ENCODE peak calls at places on chromosomes 1 and 21, in seven cellular contexts. T is effector CD8-positive, alpha-beta T cell; V is NCI-H1092; B is renal cortical epithelial cell; C is stimulated activated CD8-positive, alpha-beta memory T cell treated with anti-CD3 and anti-CD28 coated beads, Interleukin-7, amount 100 ng/mL, for 1 hour; H is germinal center; O is NCI-H1694. F is an unnamed sample.

GRCh38 chr1:185297986-185298385 is 19.1 kb downstream of the IVNS1ABP start:
- DNase-seq in O (no peak), C (no peak), H (no peak), B (no peak), T (no peak), V (no peak), F (no peak)

GRCh38 chr1:160108888-160109662 is 6.5 kb upstream of the ATP1A2 start:
- DNase-seq in O (peak; percentile 51), H (peak; percentile 55), V (no peak), B (peak; percentile 57), C (no peak), T (no peak), F (peak; percentile 57)

GRCh38 chr21:32136546-32136945 is 142.3 kb downstream of the MIS18A start:
- DNase-seq in B (no peak), C (no peak), T (no peak), V (no peak), H (no peak), O (no peak), F (no peak)

GRCh38 chr1:39508857-39509305 is 17.4 kb downstream of the BMP8A start:
- DNase-seq in H (peak; percentile 26), O (no peak), V (no peak), B (no peak), C (no peak), T (no peak), F (no peak)

GRCh38 chr21:36100971-36101641 is 31.3 kb downstream of the CBR1 start:
- DNase-seq in V (no peak), C (no peak), B (no peak), O (no peak), H (no peak), T (no peak), F (no peak)

GRCh38 chr21:23950344-23950743 is 1656.9 kb downstream of the MRPL39 start:
- DNase-seq in H (no peak), B (no peak), O (no peak), T (no peak), V (no peak), C (no peak), F (no peak)

GRCh38 chr1:215059947-215060346 is 22.6 kb upstream of the KCNK2 start:
- DNase-seq in C (no peak), O (no peak), B (no peak), H (no peak), T (no peak), V (no peak), F (no peak)

GRCh38 chr1:41580520-41581172 is 96.2 kb upstream of the EDN2 start:
- DNase-seq in C (no peak), O (no peak), V (no peak), T (no peak), B (no peak), H (no peak), F (no peak)

GRCh38 chr1:234605983-234606730 is 3.8 kb downstream of the IRF2BP2 start:
- DNase-seq in V (peak; percentile 48), H (peak; percentile 30), B (peak; percentile 67), O (peak; percentile 73), C (no peak), T (no peak), F (peak; percentile 58)

GRCh38 chr1:90176530-90176929 is 181.6 kb downstream of the ZNF326 start:
- DNase-seq in O (no peak), C (no peak), T (no peak), H (no peak), B (peak; percentile 94), V (no peak), F (no peak)

GRCh38 chr21:46459356-46460112 is 843 bp downstream of the DIP2A start:
- DNase-seq in C (no peak), O (no peak), H (no peak), B (peak; percentile 15), V (no peak), T (no peak), F (no peak)

GRCh38 chr1:87556326-87556725 is 227.6 kb downstream of the LMO4 start:
- DNase-seq in O (no peak), T (no peak), H (no peak), C (no peak), B (peak; percentile 15), V (no peak), F (no peak)

GRCh38 chr1:110875216-110875731 is 2.3 kb downstream of the CD53 start:
- DNase-seq in T (no peak), C (peak; percentile 31), H (no peak), O (no peak), B (peak; percentile 9), V (no peak), F (no peak)

GRCh38 chr1:202802998-202803932 is 5.0 kb downstream of the KDM5B start:
- DNase-seq in C (no peak), V (no peak), T (no peak), O (no peak), H (no peak), B (peak; percentile 39), F (no peak)

GRCh38 chr1:39733161-39733560 is 5.5 kb upstream of the PPIE start:
- DNase-seq in O (no peak), V (no peak), B (no peak), T (no peak), H (no peak), C (no peak), F (no peak)

GRCh38 chr1:89907669-89908293 is 86.9 kb downstream of the LRRC8D start:
- DNase-seq in H (no peak), T (no peak), O (no peak), V (no peak), B (peak; percentile 80), C (no peak), F (no peak)

GRCh38 chr1:163796394-163796821 is 474.7 kb downstream of the NUF2 start:
- DNase-seq in V (no peak), H (no peak), T (no peak), C (no peak), B (peak; percentile 9), O (no peak), F (no peak)

GRCh38 chr1:31696246-31696645 is 7.6 kb downstream of the COL16A1 start:
- DNase-seq in H (no peak), C (no peak), T (no peak), O (no peak), B (peak; percentile 49), V (peak; percentile 60), F (no peak)

GRCh38 chr1:203519053-203519770 is 25.3 kb downstream of the OPTC start:
- DNase-seq in H (no peak), T (no peak), V (no peak), B (peak; percentile 58), O (no peak), C (no peak), F (no peak)

GRCh38 chr1:198643827-198644226 is 5.0 kb downstream of the PTPRC start:
- DNase-seq in O (no peak), V (no peak), T (no peak), B (no peak), C (no peak), H (no peak), F (no peak)

GRCh38 chr21:10272216-10272615 is 249.2 kb upstream of the TPTE start:
- DNase-seq in V (no peak), B (peak; percentile 46), C (no peak), H (no peak), O (no peak), T (no peak), F (no peak)

GRCh38 chr1:88462481-88463261 is 221.4 kb upstream of the PKN2 start:
- DNase-seq in H (peak; percentile 3), O (no peak), C (no peak), T (no peak), B (peak; percentile 2), V (no peak), F (no peak)

GRCh38 chr1:96367791-96368190 is 353.8 kb upstream of the PTBP2 start:
- DNase-seq in H (no peak), C (no peak), V (no peak), O (no peak), T (no peak), B (no peak), F (no peak)

GRCh38 chr21:45579383-45580180 is 37.3 kb upstream of the SLC19A1 start:
- DNase-seq in T (no peak), C (no peak), H (no peak), O (no peak), B (no peak), V (no peak), F (no peak)

GRCh38 chr1:154840557-154841176 is 29.4 kb downstream of the KCNN3 start:
- DNase-seq in B (no peak), V (no peak), T (no peak), O (no peak), H (no peak), C (no peak), F (no peak)

GRCh38 chr1:234585333-234586055 is 24.5 kb downstream of the IRF2BP2 start:
- DNase-seq in H (no peak), T (no peak), C (no peak), V (no peak), B (no peak), O (no peak), F (no peak)

GRCh38 chr21:33975548-33976081 is 60.0 kb upstream of the ATP5PO start:
- DNase-seq in C (peak; percentile 27), O (no peak), V (no peak), T (no peak), H (peak; percentile 47), B (peak; percentile 74), F (no peak)

GRCh38 chr1:109620396-109620817 is 770 bp downstream of the AMPD2 start:
- DNase-seq in V (no peak), C (no peak), O (no peak), T (no peak), H (peak; percentile 47), B (no peak), F (peak; percentile 9)

GRCh38 chr1:22547818-22548454 is 15.4 kb upstream of the EPHA8 start:
- DNase-seq in H (no peak), C (no peak), B (no peak), O (no peak), T (no peak), V (no peak), F (no peak)

GRCh38 chr1:63634471-63634870 is 41.3 kb downstream of the PGM1 start:
- DNase-seq in H (no peak), T (no peak), B (peak; percentile 94), C (no peak), V (no peak), O (no peak), F (no peak)

GRCh38 chr1:207857447-207857846 is 53.5 kb downstream of the CD34 start:
- DNase-seq in T (no peak), V (no peak), H (no peak), O (no peak), B (no peak), C (no peak), F (no peak)

GRCh38 chr1:7831458-7831857 is 21.4 kb downstream of the UTS2 start:
- DNase-seq in V (no peak), H (no peak), T (no peak), B (no peak), C (no peak), O (no peak), F (no peak)

GRCh38 chr21:41953831-41954653 is at the start of gene C2CD2:
- DNase-seq in T (no peak), O (peak; percentile 17), C (no peak), H (peak; percentile 47), V (peak; percentile 19), B (peak; percentile 28), F (no peak)

GRCh38 chr1:55716151-55716550 is 501.0 kb upstream of the USP24 start:
- DNase-seq in H (no peak), O (no peak), V (no peak), T (no peak), B (no peak), C (no peak), F (no peak)

GRCh38 chr1:41498809-41499208 is 14.3 kb upstream of the EDN2 start:
- DNase-seq in O (no peak), C (no peak), H (no peak), V (no peak), B (peak; percentile 65), T (no peak), F (no peak)

GRCh38 chr1:39105841-39106765 is 80.0 kb downstream of the NDUFS5 start:
- DNase-seq in T (no peak), C (no peak), V (peak; percentile 33), B (peak; percentile 87), O (no peak), H (peak; percentile 21), F (peak; percentile 32)

F was measured in NCI-H446.